ENCODE peak calls at places on chromosomes 7 and 10, in six cellular contexts. Q, T, I, J, X and H are unnamed samples.
A peak's percentile ranks its signal among the peaks of the same experiment; 100 is the strongest.

GRCh38 chr10:17423641-17424186 is 30.7 kb downstream of the ST8SIA6 start:
- DNase-seq in Q (no peak), T (peak; percentile 4), I (no peak), J (no peak), X (no peak), H (no peak)

GRCh38 chr10:110634527-110635209 is 9.5 kb upstream of the RBM20 start:
- DNase-seq in Q (peak; percentile 62), T (no peak), I (no peak), J (no peak), X (peak; percentile 34), H (no peak)

GRCh38 chr7:8742837-8743236 is 309.4 kb downstream of the NXPH1 start:
- DNase-seq in Q (no peak), T (no peak), I (no peak), J (no peak), X (no peak), H (no peak)

GRCh38 chr10:69426376-69426727 is 9.6 kb upstream of the TACR2 start:
- DNase-seq in Q (no peak), T (no peak), I (no peak), J (peak; percentile 52), X (no peak), H (no peak)

GRCh38 chr7:36905836-36906235 is 181.5 kb upstream of the AOAH start:
- DNase-seq in Q (no peak), T (no peak), I (no peak), J (no peak), X (no peak), H (no peak)

GRCh38 chr7:142257958-142258357 is at the start of gene PRSS58:
- DNase-seq in Q (no peak), T (no peak), I (no peak), J (no peak), X (no peak), H (no peak)

GRCh38 chr7:135653285-135654080 is 8.8 kb upstream of the STMP1 start:
- DNase-seq in Q (no peak), T (no peak), I (peak; percentile 35), J (peak; percentile 12), X (no peak), H (no peak)

GRCh38 chr7:77727936-77728701 is 31.9 kb downstream of the RSBN1L start:
- DNase-seq in Q (no peak), T (peak; percentile 67), I (peak; percentile 55), J (peak; percentile 22), X (no peak), H (no peak)

GRCh38 chr7:1043552-1044188 is 676 bp upstream of the GPR146 start:
- DNase-seq in Q (no peak), T (no peak), I (no peak), J (no peak), X (peak; percentile 4), H (no peak)

GRCh38 chr7:67738-68395 is 124.5 kb upstream of the FAM20C start:
- DNase-seq in Q (no peak), T (no peak), I (peak; percentile 29), J (peak; percentile 54), X (peak; percentile 72), H (no peak)

GRCh38 chr7:36961097-36961496 is 236.8 kb upstream of the AOAH start:
- DNase-seq in Q (no peak), T (no peak), I (no peak), J (peak; percentile 31), X (no peak), H (no peak)

GRCh38 chr10:90787906-90788491 is 69.8 kb downstream of the HTR7 start:
- DNase-seq in Q (peak; percentile 25), T (peak; percentile 62), I (peak; percentile 30), J (peak; percentile 10), X (peak; percentile 55), H (peak; percentile 60)

GRCh38 chr7:2622869-2623697 is 8.7 kb upstream of the TTYH3 start:
- DNase-seq in Q (no peak), T (no peak), I (no peak), J (no peak), X (no peak), H (no peak)

GRCh38 chr10:27100800-27101347 is 580 bp upstream of the ANKRD26 start:
- DNase-seq in Q (peak; percentile 12), T (no peak), I (no peak), J (no peak), X (no peak), H (peak; percentile 64)

GRCh38 chr10:10056958-10057357 is 960.7 kb upstream of the CELF2 start:
- DNase-seq in Q (no peak), T (no peak), I (peak; percentile 6), J (no peak), X (no peak), H (peak; percentile 85)

GRCh38 chr10:4074559-4075407 is 289.8 kb upstream of the KLF6 start:
- DNase-seq in Q (no peak), T (peak; percentile 65), I (peak; percentile 52), J (peak; percentile 74), X (no peak), H (no peak)

GRCh38 chr7:100719523-100720319 is 547 bp upstream of the EPO start:
- DNase-seq in Q (no peak), T (peak; percentile 68), I (peak; percentile 51), J (peak; percentile 19), X (peak; percentile 16), H (no peak)

GRCh38 chr10:35822316-35822715 is 180.2 kb upstream of the FZD8 start:
- DNase-seq in Q (no peak), T (peak; percentile 97), I (peak; percentile 54), J (peak; percentile 44), X (peak; percentile 36), H (no peak)

GRCh38 chr10:36183056-36183455 is 541.0 kb upstream of the FZD8 start:
- DNase-seq in Q (no peak), T (no peak), I (no peak), J (no peak), X (no peak), H (no peak)

GRCh38 chr10:71285180-71285545 is 33.9 kb upstream of the SLC29A3 start:
- DNase-seq in Q (peak; percentile 55), T (peak; percentile 65), I (peak; percentile 29), J (no peak), X (peak; percentile 47), H (peak; percentile 76)

GRCh38 chr10:93468532-93469213 is 13.5 kb downstream of the MYOF start:
- DNase-seq in Q (no peak), T (peak; percentile 97), I (peak; percentile 94), J (peak; percentile 94), X (peak; percentile 93), H (no peak)

GRCh38 chr7:90236890-90237289 is 8.1 kb upstream of the CFAP69 start:
- DNase-seq in Q (no peak), T (no peak), I (no peak), J (no peak), X (no peak), H (no peak)

GRCh38 chr7:108413782-108414492 is 42.3 kb downstream of the NRCAM start:
- DNase-seq in Q (no peak), T (peak; percentile 68), I (peak; percentile 5), J (peak; percentile 50), X (no peak), H (no peak)

GRCh38 chr7:3179456-3179855 is 121.6 kb upstream of the SDK1 start:
- DNase-seq in Q (no peak), T (no peak), I (no peak), J (no peak), X (no peak), H (no peak)

GRCh38 chr10:114902151-114902550 is 35.8 kb upstream of the TRUB1 start:
- DNase-seq in Q (no peak), T (no peak), I (peak; percentile 22), J (peak; percentile 56), X (no peak), H (no peak)

GRCh38 chr7:120628233-120628632 is 229.7 kb downstream of the TSPAN12 start:
- DNase-seq in Q (no peak), T (no peak), I (no peak), J (no peak), X (no peak), H (no peak)

GRCh38 chr7:158814637-158815036 is 14.7 kb downstream of the ESYT2 start:
- DNase-seq in Q (no peak), T (no peak), I (no peak), J (no peak), X (no peak), H (peak; percentile 74)

DNA sequence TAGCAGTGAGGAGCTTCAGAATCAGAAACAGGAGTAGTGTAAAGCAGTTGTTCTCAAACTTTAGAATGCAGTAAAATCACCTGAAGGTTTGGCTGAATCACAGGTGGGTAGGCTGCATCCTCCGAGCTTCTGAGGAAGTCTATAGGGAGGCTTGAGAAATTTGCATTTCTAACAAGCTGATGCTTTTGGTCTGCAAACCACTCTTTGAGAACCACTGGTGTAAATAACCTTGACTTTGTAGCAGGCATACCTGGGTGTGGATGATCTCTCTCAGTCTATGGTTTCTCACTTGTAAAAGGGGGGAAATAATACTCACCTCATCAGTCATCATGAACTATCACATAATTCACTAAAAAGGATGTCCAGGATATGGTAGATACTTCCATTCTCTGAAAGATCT is 118.1 kb downstream of the SRI start:
- DNase-seq in Q (no peak), T (no peak), I (no peak), J (no peak), X (no peak), H (no peak)
- H3K9me3 ChIP-seq in Q (no peaks in the 10 kb centered on the region), T (no peaks in the 10 kb centered on the region), I (no peaks in the 10 kb centered on the region), J (no peaks in the 10 kb centered on the region), X (no peaks in the 10 kb centered on the region), H (no peaks in the 10 kb centered on the region)

DNA sequence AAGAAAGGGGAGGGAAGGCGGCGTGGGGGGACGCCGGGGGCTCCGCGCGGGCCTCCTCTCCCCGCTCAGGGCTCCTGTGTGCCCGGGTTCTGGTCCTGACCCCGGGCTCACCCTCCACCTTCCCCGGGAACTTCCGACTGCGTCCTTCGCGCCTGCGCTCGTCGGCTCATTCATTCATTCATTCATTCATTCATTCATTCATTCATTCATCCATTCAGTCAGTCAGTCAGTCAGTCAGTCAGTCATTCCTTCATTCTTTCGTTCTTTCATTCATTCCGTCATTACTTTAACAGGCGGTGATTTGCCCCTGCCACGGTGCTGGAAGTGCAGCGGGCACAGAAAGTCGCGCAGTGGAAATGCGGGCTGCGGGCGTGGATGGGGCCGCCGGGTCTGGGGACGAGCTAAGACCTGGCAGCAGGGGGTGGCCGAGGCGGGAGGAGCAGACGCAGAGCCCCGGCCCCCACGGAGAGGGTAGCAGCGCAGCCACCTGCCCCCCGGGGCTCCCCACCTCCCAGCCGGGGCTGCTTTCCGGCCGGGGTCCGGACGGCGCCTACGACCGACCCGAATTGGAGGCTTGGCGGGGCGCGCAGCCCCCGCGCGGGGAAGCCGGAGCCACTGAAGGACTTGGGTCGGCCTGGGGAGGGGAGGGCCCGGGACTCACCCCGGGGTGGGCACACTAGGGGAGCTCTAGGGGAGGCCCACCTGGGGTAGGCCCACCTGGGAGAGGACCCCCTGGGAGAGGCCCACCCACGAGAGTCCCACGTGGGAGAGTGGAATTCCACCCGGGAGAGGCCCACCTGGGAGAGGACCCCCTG is 577 bp upstream of the CFAP46 start:
- DNase-seq in Q (no peak), T (peak; percentile 12), I (no peak), J (no peak), X (no peak), H (no peak)
- H3K4me2 ChIP-seq in Q (no peak overlapping the region), T (peak overlapping the region; percentile 8), I (peak overlapping the region; percentile 82), J (peak overlapping the region; percentile 86), X (no peak overlapping the region), H (no peak overlapping the region)

GRCh38 chr10:88064608-88065383 is 201.4 kb downstream of the PTEN start:
- DNase-seq in Q (peak; percentile 69), T (peak; percentile 67), I (peak; percentile 62), J (no peak), X (no peak), H (no peak)
- H3K4me1 ChIP-seq in Q (peaks cover 96% of the 10 kb centered on the region), T (peaks cover 17% of the 10 kb centered on the region), I (peaks cover 27% of the 10 kb centered on the region), J (peaks cover 13% of the 10 kb centered on the region), X (no peaks in the 10 kb centered on the region), H (peaks cover 66% of the 10 kb centered on the region)

DNA sequence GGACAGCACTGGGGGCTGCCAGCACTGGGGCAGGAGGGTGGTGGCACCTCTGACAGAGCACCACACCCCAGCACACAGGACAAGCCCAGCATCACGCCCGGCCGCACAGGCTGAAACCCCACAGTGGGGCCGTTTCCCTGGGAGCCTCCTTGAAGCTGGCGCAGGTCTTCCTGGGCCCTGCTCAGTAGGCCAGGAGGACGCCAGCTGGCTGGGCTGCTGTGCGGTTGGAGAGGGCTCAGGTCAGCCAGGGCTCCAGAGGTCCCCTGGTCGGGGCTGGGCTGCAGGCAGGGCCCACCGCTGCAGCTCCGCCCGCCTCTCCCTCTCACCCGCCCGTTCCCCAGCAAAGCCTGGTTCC is 137.3 kb downstream of the TCERG1L start:
- DNase-seq in Q (no peak), T (no peak), I (no peak), J (no peak), X (no peak), H (no peak)
- H3K9me3 ChIP-seq in Q (peaks cover 13% of the 10 kb centered on the region), T (no peaks in the 10 kb centered on the region), I (peaks cover 64% of the 10 kb centered on the region), J (peaks cover 21% of the 10 kb centered on the region), X (no peaks in the 10 kb centered on the region), H (peaks cover 9% of the 10 kb centered on the region)